ENCODE peak calls at places on chromosomes 3 and 15, in four cellular contexts. One of them, this sample, is unnamed.
A peak's percentile ranks its signal among the peaks of the same experiment; 100 is the strongest.

GRCh38 chr3:194756460-194757355 is 71.0 kb downstream of the FAM43A start:
- DNase-seq in GM12878: no peak
- DNase-seq in HepG2: no peak
- DNase-seq in K562: no peak
- DNase-seq in this sample: no peak

GRCh38 chr3:105868450-105868744 is 415 bp downstream of the CBLB start:
- DNase-seq in GM12878: no peak
- DNase-seq in HepG2: peak; percentile 35
- DNase-seq in K562: peak; percentile 12
- DNase-seq in this sample: peak; percentile 42

GRCh38 chr3:88810455-88810854 is 297.0 kb upstream of the EPHA3 start:
- DNase-seq in GM12878: no peak
- DNase-seq in HepG2: no peak
- DNase-seq in K562: no peak
- DNase-seq in this sample: no peak

GRCh38 chr3:31270010-31270409 is 262.7 kb upstream of the STT3B start:
- DNase-seq in GM12878: no peak
- DNase-seq in HepG2: no peak
- DNase-seq in K562: no peak
- DNase-seq in this sample: no peak

GRCh38 chr15:89141885-89142284 is 53.6 kb downstream of the ABHD2 start:
- DNase-seq in GM12878: no peak
- DNase-seq in HepG2: no peak
- DNase-seq in K562: no peak
- DNase-seq in this sample: no peak

GRCh38 chr3:99895106-99895705 is 77.5 kb downstream of the CMSS1 start:
- DNase-seq in GM12878: no peak
- DNase-seq in HepG2: no peak
- DNase-seq in K562: no peak
- DNase-seq in this sample: no peak

GRCh38 chr3:179962617-179963387 is 73.9 kb downstream of the PEX5L start:
- DNase-seq in GM12878: no peak
- DNase-seq in HepG2: no peak
- DNase-seq in K562: no peak
- DNase-seq in this sample: no peak

GRCh38 chr15:73571346-73571745 is 61.8 kb downstream of the NPTN start:
- DNase-seq in GM12878: no peak
- DNase-seq in HepG2: peak; percentile 8
- DNase-seq in K562: no peak
- DNase-seq in this sample: no peak

GRCh38 chr3:46163551-46163981 is 44.5 kb downstream of the CCR1 start:
- DNase-seq in GM12878: no peak
- DNase-seq in HepG2: no peak
- DNase-seq in K562: no peak
- DNase-seq in this sample: no peak

GRCh38 chr3:27483117-27484001 is 825 bp downstream of the SLC4A7 start:
- DNase-seq in GM12878: peak; percentile 32
- DNase-seq in HepG2: peak; percentile 35
- DNase-seq in K562: no peak
- DNase-seq in this sample: peak; percentile 26

GRCh38 chr3:27485853-27486252 is 1.7 kb upstream of the SLC4A7 start:
- DNase-seq in GM12878: no peak
- DNase-seq in HepG2: no peak
- DNase-seq in K562: no peak
- DNase-seq in this sample: no peak

GRCh38 chr3:27484002-27484844 is at the start of gene SLC4A7:
- DNase-seq in GM12878: peak; percentile 71
- DNase-seq in HepG2: peak; percentile 86
- DNase-seq in K562: peak; percentile 83
- DNase-seq in this sample: peak; percentile 98

GRCh38 chr3:27479816-27480543 is 4.2 kb downstream of the SLC4A7 start:
- DNase-seq in GM12878: no peak
- DNase-seq in HepG2: no peak
- DNase-seq in K562: no peak
- DNase-seq in this sample: no peak
- TF ChIP-seq FOXK2 in GM12878: no peak
- TF ChIP-seq FOXK2 in HepG2: no peak
- TF ChIP-seq FOXK2 in K562: no peak
- TF ChIP-seq FOXK2 in this sample: no peak

GRCh38 chr3:35659808-35660207 is 20.5 kb downstream of the ARPP21 start:
- DNase-seq in GM12878: no peak
- DNase-seq in HepG2: peak; percentile 2
- DNase-seq in K562: no peak
- DNase-seq in this sample: no peak

GRCh38 chr3:35665390-35666055 is 26.2 kb downstream of the ARPP21 start:
- DNase-seq in GM12878: no peak
- DNase-seq in HepG2: no peak
- DNase-seq in K562: no peak
- DNase-seq in this sample: no peak

GRCh38 chr3:35664460-35664919 is 25.2 kb downstream of the ARPP21 start:
- DNase-seq in GM12878: peak; percentile 2
- DNase-seq in HepG2: no peak
- DNase-seq in K562: no peak
- DNase-seq in this sample: no peak

GRCh38 chr3:35666893-35667292 is 27.6 kb downstream of the ARPP21 start:
- DNase-seq in GM12878: no peak
- DNase-seq in HepG2: no peak
- DNase-seq in K562: no peak
- DNase-seq in this sample: no peak

DNA sequence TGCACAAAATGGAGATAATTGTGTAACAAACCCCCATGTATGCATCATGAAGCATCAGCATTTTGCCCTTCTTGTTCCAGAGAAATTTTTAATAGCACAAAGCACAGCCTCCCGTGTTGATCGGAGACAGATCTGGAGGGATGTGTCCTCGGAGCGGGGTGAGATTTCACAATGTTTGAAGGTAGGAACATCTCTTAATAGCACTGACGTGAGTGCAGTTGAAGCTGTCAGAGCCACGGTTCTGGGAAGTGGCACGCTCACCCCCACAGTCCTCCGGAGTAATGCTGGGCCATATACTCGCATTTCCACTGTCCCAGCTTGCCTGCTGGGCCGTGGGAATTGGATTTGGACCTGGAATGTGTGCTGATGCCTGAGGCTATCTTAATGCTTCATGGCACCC is 24.1 kb downstream of the ARPP21 start:
- DNase-seq in GM12878: no peak
- DNase-seq in HepG2: no peak
- DNase-seq in K562: no peak
- DNase-seq in this sample: no peak
- TF ChIP-seq FOXK2 in GM12878: no peak
- TF ChIP-seq FOXK2 in HepG2: no peak
- TF ChIP-seq FOXK2 in K562: no peak
- TF ChIP-seq FOXK2 in this sample: no peak

DNA sequence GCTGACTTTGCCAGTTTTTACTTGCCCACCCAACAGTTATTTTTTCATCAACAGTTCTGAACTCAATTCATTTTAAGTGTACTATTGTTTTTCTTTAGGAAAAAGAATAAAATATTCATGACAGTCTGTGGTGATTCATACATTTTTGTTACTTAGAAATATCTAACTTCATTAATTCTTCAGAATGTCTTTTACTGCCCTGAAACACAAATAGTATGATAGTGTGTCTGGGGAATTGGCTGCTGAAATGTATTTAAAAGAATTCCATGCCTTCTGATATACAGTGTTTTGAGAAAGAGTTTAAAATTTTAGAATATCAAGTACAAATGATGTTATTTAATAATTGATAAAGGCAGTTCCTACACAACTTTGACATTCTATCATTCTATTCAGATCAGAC is 854.1 kb downstream of the NAALADL2 start:
- DNase-seq in GM12878: no peak
- DNase-seq in HepG2: no peak
- DNase-seq in K562: no peak
- DNase-seq in this sample: no peak
- TF ChIP-seq FOXK2 in GM12878: no peak
- TF ChIP-seq FOXK2 in HepG2: no peak
- TF ChIP-seq FOXK2 in K562: no peak
- TF ChIP-seq FOXK2 in this sample: no peak

GRCh38 chr3:132549890-132550578 is 47.0 kb upstream of the ACKR4 start:
- DNase-seq in GM12878: peak; percentile 9
- DNase-seq in HepG2: no peak
- DNase-seq in K562: no peak
- DNase-seq in this sample: no peak
- TF ChIP-seq FOXK2 in GM12878: no peak
- TF ChIP-seq FOXK2 in HepG2: no peak
- TF ChIP-seq FOXK2 in K562: no peak
- TF ChIP-seq FOXK2 in this sample: no peak

GRCh38 chr3:2929574-2929973 is 180.6 kb downstream of the IL5RA start:
- DNase-seq in GM12878: no peak
- DNase-seq in HepG2: no peak
- DNase-seq in K562: no peak
- DNase-seq in this sample: no peak
- TF ChIP-seq FOXK2 in GM12878: no peak
- TF ChIP-seq FOXK2 in HepG2: no peak
- TF ChIP-seq FOXK2 in K562: no peak
- TF ChIP-seq FOXK2 in this sample: no peak

GRCh38 chr3:176431073-176431472 is 766.2 kb downstream of the TBL1XR1 start:
- DNase-seq in GM12878: no peak
- DNase-seq in HepG2: no peak
- DNase-seq in K562: no peak
- DNase-seq in this sample: no peak
- TF ChIP-seq FOXK2 in GM12878: no peak
- TF ChIP-seq FOXK2 in HepG2: no peak
- TF ChIP-seq FOXK2 in K562: no peak
- TF ChIP-seq FOXK2 in this sample: no peak

DNA sequence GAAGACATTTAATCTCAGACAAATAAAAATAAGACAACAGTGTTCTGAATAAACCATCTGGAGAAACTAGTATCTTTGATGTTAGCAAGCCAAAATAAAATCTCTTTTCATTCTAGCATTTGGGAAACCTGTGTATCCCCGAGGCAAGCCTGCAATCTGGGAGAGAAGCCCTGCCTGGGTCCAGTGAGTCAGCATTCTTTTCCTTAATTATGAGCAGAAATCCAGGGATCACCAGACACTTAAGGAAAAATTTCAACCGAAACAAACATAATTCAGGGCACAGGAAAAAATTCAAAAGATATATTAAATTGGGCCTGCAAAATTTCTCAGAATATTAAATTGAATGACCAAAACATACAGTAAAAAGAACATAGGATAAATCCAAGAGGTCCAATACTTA is 4.2 kb downstream of the NCBP2 start:
- DNase-seq in GM12878: no peak
- DNase-seq in HepG2: no peak
- DNase-seq in K562: no peak
- DNase-seq in this sample: no peak
- TF ChIP-seq FOXK2 in GM12878: no peak
- TF ChIP-seq FOXK2 in HepG2: no peak
- TF ChIP-seq FOXK2 in K562: no peak
- TF ChIP-seq FOXK2 in this sample: no peak